ENCODE peak calls at places on chromosomes 5 and 9, in four cellular contexts. P, F, Y and T are unnamed samples.

GRCh38 chr9:134025606-134026541 is 593 bp downstream of the BRD3OS start:
- DNase-seq in P (no peak), F (no peak), Y (no peak), T (peak; percentile 78)

GRCh38 chr5:5483880-5484595 is 61.6 kb downstream of the ICE1 start:
- DNase-seq in P (no peak), F (no peak), Y (no peak), T (no peak)

GRCh38 chr5:34656001-34656699 is at the start of gene RAI14:
- DNase-seq in P (peak; percentile 76), F (peak; percentile 88), Y (no peak), T (peak; percentile 94)

GRCh38 chr9:37997636-37998374 is 71.2 kb downstream of the SHB start:
- DNase-seq in P (peak; percentile 81), F (no peak), Y (no peak), T (peak; percentile 86)

GRCh38 chr5:28512648-28513047 is 1474.3 kb upstream of the CDH9 start:
- DNase-seq in P (no peak), F (no peak), Y (peak; percentile 1), T (no peak)

GRCh38 chr5:75545131-75545530 is 33.4 kb downstream of the POLK start:
- DNase-seq in P (no peak), F (no peak), Y (no peak), T (no peak)

GRCh38 chr9:84271887-84272556 is 68.5 kb downstream of the SLC28A3 start:
- DNase-seq in P (no peak), F (no peak), Y (no peak), T (no peak)

GRCh38 chr5:40333459-40334241 is 346.1 kb upstream of the PTGER4 start:
- DNase-seq in P (no peak), F (no peak), Y (no peak), T (no peak)

GRCh38 chr9:36101916-36102741 is 34.4 kb upstream of the GLIPR2 start:
- DNase-seq in P (peak; percentile 41), F (no peak), Y (no peak), T (no peak)

GRCh38 chr9:129027224-129027684 is 877 bp downstream of the SH3GLB2 start:
- DNase-seq in P (no peak), F (no peak), Y (no peak), T (no peak)

GRCh38 chr9:129027685-129028191 is 393 bp downstream of the SH3GLB2 start:
- DNase-seq in P (no peak), F (peak; percentile 96), Y (no peak), T (peak; percentile 85)

GRCh38 chr9:129023908-129024233 is 4.3 kb downstream of the SH3GLB2 start:
- DNase-seq in P (no peak), F (no peak), Y (no peak), T (no peak)

GRCh38 chr9:129028192-129028966 is at the start of gene SH3GLB2:
- DNase-seq in P (peak; percentile 96), F (peak; percentile 99), Y (peak; percentile 12), T (peak; percentile 98)

DNA sequence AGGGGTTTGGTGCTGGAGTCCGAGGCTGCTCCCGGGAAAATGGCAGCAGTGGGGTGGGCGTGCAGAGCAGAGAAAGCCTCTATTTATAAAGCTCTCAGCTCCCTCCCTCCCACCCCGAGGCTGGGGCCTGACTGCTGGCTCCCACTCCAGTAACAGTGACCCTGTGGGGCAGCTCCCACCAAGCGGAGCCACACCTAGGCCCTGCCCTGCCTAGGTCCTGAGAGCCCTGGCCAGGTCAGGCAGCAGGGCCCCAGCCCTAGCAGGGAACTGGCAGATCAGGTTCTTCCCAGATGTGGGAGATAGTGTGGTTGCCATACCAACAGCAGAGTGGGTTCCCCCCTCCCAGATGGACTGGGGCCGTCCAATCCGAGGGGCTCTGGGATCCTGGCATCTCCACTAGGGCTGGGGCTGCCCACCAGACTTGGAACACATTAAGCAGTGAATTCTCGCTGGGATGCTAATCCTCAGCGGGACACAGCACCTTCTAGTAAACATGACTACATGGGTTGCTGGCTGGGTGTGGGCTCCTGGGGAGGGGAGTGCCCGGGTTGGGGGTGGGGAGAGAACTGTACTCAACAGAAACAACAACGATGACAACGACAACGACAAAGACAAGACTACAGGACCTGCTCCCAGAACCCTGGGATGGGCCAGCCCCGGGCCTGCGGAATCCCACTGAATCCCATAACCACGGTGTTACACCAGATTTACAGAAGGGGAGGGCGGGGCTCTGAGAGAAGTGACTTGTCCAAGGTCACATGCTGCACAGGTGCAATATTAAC is 1.5 kb downstream of the SH3GLB2 start:
- DNase-seq in P (peak; percentile 44), F (no peak), Y (no peak), T (no peak)
- TF ChIP-seq POLR2AphosphoS5 in P (peak; percentile 6), F (no peak), Y (no peak), T (no peak)

GRCh38 chr5:61301820-61302563 is 30.1 kb upstream of the ZSWIM6 start:
- DNase-seq in P (peak; percentile 90), F (no peak), Y (no peak), T (peak; percentile 85)
- TF ChIP-seq POLR2AphosphoS5 in P (peak; percentile 92), F (no peak), Y (no peak), T (peak; percentile 74)

DNA sequence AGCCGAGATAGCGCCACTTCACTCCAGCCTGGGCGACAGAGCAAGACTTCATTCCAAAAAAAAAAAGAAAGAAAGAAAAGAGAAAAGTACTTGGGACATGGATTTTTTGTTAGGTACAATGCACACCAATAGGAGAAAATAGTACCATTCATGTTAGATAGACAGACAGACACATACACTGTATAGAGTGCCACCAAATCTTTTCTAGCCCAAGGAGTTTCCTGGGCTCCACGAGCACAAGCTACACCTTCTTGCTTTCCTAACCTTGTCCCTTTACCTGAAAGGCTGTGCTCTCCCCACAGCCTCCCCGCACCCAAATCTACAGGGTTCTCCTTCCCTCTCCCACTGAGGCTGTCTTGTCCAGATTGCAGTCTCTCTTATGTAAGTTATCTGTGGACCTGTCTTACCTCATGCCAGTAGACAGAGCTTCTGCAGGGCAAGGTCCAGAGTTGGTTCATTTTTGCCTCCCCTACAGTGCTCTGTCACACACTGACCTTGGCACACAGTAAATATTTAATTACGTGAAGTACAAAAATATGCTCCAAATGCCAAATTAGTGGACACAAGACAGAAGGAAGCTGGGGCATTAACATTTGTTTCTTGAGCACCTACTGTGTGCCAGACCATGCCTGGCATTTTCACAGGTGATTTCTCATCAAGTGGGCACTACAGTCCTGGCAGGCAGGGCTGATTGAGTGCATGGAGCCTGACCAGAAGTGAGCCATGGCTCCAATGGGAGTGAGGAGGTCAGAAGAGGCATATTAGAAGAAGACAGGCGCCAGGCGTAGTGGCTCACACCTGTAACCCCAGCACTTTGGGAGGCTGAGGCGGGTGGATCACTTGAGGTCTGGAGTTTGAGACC is 5.9 kb downstream of the ALAD start:
- DNase-seq in P (no peak), F (no peak), Y (no peak), T (peak; percentile 34)
- TF ChIP-seq POLR2AphosphoS5 in P (no peak), F (no peak), Y (no peak), T (no peak)

DNA sequence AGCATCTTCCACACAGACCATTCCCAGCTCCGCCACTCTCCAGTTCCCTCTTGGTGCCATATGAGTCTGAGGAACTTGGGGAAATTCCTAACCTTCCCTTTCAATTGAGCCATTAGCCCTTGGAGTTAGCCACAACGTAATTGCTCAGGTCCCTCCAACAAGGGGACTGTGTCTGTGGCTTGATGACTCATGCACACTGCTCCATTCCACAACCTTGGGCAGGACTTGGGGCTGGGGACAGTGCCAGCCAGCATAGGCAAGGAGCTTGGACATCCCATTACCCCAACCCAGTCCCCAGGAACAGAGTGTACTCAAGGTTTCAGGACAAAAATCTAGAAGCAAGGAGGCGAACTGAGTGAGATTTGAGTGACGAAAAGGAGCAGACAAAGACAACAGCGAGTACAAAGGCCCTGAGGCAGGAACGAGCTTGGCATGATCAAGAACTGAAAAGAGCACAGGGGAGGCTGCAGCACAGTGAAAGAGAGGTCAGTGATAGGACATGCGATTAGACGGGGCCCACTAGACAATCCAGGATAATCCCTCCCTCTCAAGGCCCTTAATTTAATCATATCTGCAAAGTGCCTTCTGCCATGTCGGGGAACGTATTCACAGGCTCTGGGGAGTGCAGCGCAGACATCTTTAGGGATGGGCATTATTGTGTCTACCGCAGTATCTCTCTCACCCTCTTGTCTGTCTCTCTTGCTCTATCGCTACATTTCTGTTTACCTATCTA is 16.0 kb upstream of the JADE2 start:
- DNase-seq in P (no peak), F (peak; percentile 58), Y (no peak), T (peak; percentile 26)
- TF ChIP-seq POLR2AphosphoS5 in P (no peak), F (no peak), Y (no peak), T (no peak)